ENCODE peak calls at places on chromosome 16, in four cellular contexts. V, R, W and N are unnamed samples.

GRCh38 chr16:56985962-56986360 is 3.4 kb upstream of the NLRC5 start:
- DNase-seq in V (no peak), R (no peak), W (no peak), N (no peak)

GRCh38 chr16:15907863-15908478 is 19.6 kb upstream of the CEP20 start:
- DNase-seq in V (peak), R (peak), W (peak), N (peak)

GRCh38 chr16:977096-977701 is 4.4 kb upstream of the SOX8 start:
- DNase-seq in V (no peak), R (no peak), W (no peak), N (no peak)

GRCh38 chr16:53083123-53083522 is 28.3 kb downstream of the CHD9 start:
- DNase-seq in V (no peak), R (no peak), W (no peak), N (no peak)

GRCh38 chr16:54927125-54928015 is 3.3 kb upstream of the IRX5 start:
- DNase-seq in V (peak), R (no peak), W (no peak), N (peak)

GRCh38 chr16:13414154-13414553 is 505.8 kb upstream of the ERCC4 start:
- DNase-seq in V (no peak), R (no peak), W (no peak), N (no peak)

GRCh38 chr16:81107506-81107905 is 11.3 kb upstream of the GCSH start:
- DNase-seq in V (no peak), R (no peak), W (no peak), N (no peak)

GRCh38 chr16:86575754-86576557 is 2.4 kb upstream of the FOXL1 start:
- DNase-seq in V (peak), R (peak), W (peak), N (no peak)

GRCh38 chr16:3017806-3018506 is at the start of gene CLDN6:
- DNase-seq in V (peak), R (peak), W (no peak), N (no peak)

GRCh38 chr16:9053006-9053601 is 38.3 kb upstream of the HAPSTR1 start:
- DNase-seq in V (peak), R (peak), W (peak), N (no peak)

GRCh38 chr16:57208926-57209325 is 22.8 kb downstream of the RSPRY1 start:
- DNase-seq in V (no peak), R (no peak), W (no peak), N (no peak)

GRCh38 chr16:46908540-46909372 is 24.6 kb downstream of the GPT2 start:
- DNase-seq in V (peak), R (peak), W (peak), N (peak)

GRCh38 chr16:55508271-55508921 is 476 bp upstream of the LPCAT2 start:
- DNase-seq in V (no peak), R (no peak), W (no peak), N (no peak)

GRCh38 chr16:69338557-69339288 is 641 bp downstream of the COG8 start:
- DNase-seq in V (no peak), R (no peak), W (no peak), N (peak)

GRCh38 chr16:70743791-70744190 is 57.2 kb downstream of the VAC14 start:
- DNase-seq in V (no peak), R (no peak), W (no peak), N (no peak)

GRCh38 chr16:58421529-58421928 is 29.3 kb downstream of the GINS3 start:
- DNase-seq in V (no peak), R (no peak), W (no peak), N (no peak)

GRCh38 chr16:77211880-77212735 is 12.9 kb downstream of the SYCE1L start:
- DNase-seq in V (peak), R (peak), W (no peak), N (peak)

GRCh38 chr16:86952769-86953168 is 364.4 kb downstream of the C16orf95 start:
- DNase-seq in V (no peak), R (no peak), W (no peak), N (no peak)

GRCh38 chr16:28186752-28187151 is 25.0 kb downstream of the XPO6 start:
- DNase-seq in V (no peak), R (no peak), W (no peak), N (no peak)

GRCh38 chr16:1791943-1792812 is 1.3 kb downstream of the IGFALS start:
- DNase-seq in V (no peak), R (peak), W (no peak), N (no peak)

GRCh38 chr16:66328282-66328681 is 38.2 kb upstream of the CDH5 start:
- DNase-seq in V (no peak), R (no peak), W (no peak), N (no peak)

GRCh38 chr16:66322174-66322573 is 44.3 kb upstream of the CDH5 start:
- DNase-seq in V (no peak), R (no peak), W (no peak), N (no peak)

GRCh38 chr16:66324785-66325184 is 41.7 kb upstream of the CDH5 start:
- DNase-seq in V (peak), R (peak), W (peak), N (no peak)

GRCh38 chr16:66325977-66326376 is 40.5 kb upstream of the CDH5 start:
- DNase-seq in V (no peak), R (no peak), W (no peak), N (no peak)

DNA sequence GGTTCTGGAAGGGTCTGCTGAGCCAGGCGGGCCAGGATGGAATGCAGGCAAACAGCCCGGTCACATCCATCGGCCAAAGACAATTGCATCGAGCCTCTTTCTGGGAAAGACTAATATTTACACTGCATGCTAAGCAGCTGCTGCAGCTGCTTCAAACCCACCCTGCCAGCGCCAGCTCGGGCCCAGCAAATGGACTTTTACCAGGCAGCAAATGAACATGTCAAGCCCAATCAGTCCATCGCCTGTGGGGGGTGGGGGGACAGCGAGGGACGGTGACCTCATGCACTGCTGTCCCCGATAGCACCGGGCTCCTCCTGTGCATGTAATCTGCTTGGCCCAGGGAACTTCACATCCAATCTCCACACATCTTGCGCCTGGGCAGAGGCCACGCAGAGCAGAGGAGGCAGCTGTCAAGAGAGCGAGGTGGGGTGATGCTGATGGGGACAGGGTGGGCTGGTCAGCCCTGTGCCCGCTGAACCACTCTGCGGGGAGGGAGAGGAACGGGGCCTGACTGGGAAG is 39.4 kb upstream of the CDH5 start:
- DNase-seq in V (no peak), R (peak), W (no peak), N (no peak)
- TF ChIP-seq EZH2phosphoT487 in V (no peak), R (no peak), W (no peak), N (no peak)

DNA sequence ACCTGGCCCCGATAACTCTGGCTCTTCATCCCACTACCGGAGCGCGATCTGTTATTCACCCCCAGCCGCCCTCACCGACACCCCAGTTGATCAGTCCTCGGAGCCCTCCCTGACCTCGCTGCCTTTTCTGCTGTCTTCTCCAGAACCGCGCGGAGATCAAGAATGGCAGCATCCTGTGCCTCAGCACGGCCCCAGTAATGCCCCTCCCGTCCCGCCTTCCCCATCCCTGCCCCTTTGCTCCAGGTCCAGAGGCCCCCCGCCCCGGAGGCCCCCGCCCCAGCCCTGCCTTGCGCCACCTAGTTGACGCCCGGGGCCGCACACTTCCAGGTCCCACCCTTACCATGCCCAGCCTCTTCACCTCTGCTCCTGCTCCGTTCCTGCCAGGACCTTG is 872 bp downstream of the ELMO3 start:
- DNase-seq in V (no peak), R (no peak), W (no peak), N (no peak)
- TF ChIP-seq CTCF in V (no peak), R (no peak), W (no peak), N (no peak)

GRCh38 chr16:11014159-11014558 is 69.8 kb downstream of the CLEC16A start:
- DNase-seq in V (no peak), R (no peak), W (no peak), N (no peak)

GRCh38 chr16:11017499-11017898 is 73.1 kb downstream of the CLEC16A start:
- DNase-seq in V (no peak), R (no peak), W (no peak), N (no peak)

GRCh38 chr16:11015607-11016006 is 71.2 kb downstream of the CLEC16A start:
- DNase-seq in V (no peak), R (no peak), W (no peak), N (no peak)

GRCh38 chr16:11016524-11016988 is 72.2 kb downstream of the CLEC16A start:
- DNase-seq in V (no peak), R (no peak), W (no peak), N (no peak)

DNA sequence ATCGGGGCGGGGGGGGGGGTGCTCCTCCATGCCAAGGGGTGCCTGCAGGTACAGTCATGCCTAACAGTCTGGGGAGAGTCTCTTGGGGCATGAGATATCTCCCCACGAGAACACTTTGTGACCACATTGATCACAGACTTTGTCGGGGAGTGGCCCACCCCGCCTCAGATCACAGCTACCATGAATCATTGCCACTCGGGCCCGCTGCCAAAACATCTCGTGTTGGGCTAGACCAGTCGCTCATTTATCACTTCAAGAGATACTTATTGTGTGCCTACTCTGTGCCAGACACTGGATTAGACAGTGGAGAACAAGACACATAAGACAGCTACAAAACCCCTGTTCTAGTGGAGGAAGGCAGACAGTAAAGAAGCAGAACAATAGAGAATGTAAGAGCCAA is 72.6 kb downstream of the CLEC16A start:
- DNase-seq in V (no peak), R (peak), W (peak), N (no peak)
- TF ChIP-seq EZH2phosphoT487 in V (no peak), R (no peak), W (no peak), N (no peak)

GRCh38 chr16:79997257-79997656 is 396.7 kb upstream of the MAF start:
- DNase-seq in V (peak), R (no peak), W (no peak), N (no peak)
- TF ChIP-seq CTCF in V (peak), R (peak), W (no peak), N (peak)

GRCh38 chr16:22296225-22297113 is 740 bp upstream of the POLR3E start:
- DNase-seq in V (peak), R (no peak), W (no peak), N (peak)
- TF ChIP-seq EZH2phosphoT487 in V (no peak), R (no peak), W (no peak), N (no peak)

DNA sequence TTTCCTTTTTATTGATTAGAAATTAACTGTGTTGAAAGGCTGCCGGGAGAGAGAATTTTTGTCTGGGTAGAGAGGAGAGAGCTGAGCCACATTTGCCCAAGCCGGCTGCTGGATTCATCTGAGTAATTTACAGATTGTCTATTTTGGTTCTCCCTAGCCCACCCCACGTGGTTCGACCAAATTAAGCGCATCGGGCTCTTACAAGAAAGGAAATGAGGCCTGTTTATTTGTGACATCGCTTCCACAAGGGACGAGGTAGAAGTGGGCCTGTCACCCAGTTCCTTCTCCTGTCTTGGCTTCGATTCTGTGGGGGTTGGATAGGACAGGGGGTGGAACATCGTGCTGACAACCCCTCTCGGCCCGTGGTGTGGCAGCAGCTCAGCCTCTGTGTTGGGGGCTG is 42.9 kb downstream of the SYT17 start:
- DNase-seq in V (peak), R (no peak), W (no peak), N (no peak)
- TF ChIP-seq CTCF in V (no peak), R (no peak), W (no peak), N (no peak)

DNA sequence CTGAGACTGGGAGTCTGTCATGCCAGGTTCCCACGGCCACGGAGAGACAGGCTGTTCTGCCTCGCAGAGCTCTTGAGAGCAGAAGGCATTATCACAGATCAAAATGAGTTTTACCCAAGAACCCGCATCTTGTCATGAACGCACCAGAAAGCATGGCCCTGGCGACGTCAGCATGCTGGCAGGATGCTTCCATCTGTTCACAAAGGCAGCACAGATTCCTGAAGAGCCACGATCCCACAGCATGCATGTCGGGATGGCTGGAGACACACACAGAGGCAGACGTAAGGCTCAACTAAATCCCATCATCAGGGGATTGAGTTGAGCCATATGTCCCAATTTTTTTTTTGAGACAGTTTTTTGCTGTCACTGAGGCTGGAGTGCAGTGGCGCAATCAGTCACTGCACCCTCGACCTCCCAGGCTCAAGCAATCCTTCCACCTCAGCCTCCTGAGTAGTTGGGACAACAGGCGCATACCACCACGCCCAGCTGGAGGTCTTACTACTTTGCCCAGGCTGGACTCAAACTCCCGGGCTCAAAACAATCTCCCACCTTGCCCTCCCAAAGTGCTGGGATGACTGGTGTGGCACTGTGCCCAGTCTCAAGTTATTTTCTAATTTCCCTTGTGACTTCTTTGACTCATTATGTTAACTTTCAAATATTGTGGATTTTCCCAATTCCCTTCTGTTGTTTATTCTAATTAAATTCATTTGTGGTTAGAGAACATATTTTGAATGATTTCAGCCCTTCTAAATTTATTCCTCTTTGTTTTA is 11.1 kb downstream of the FANCA start:
- DNase-seq in V (no peak), R (no peak), W (no peak), N (no peak)
- TF ChIP-seq EZH2phosphoT487 in V (no peak), R (no peak), W (no peak), N (no peak)

DNA sequence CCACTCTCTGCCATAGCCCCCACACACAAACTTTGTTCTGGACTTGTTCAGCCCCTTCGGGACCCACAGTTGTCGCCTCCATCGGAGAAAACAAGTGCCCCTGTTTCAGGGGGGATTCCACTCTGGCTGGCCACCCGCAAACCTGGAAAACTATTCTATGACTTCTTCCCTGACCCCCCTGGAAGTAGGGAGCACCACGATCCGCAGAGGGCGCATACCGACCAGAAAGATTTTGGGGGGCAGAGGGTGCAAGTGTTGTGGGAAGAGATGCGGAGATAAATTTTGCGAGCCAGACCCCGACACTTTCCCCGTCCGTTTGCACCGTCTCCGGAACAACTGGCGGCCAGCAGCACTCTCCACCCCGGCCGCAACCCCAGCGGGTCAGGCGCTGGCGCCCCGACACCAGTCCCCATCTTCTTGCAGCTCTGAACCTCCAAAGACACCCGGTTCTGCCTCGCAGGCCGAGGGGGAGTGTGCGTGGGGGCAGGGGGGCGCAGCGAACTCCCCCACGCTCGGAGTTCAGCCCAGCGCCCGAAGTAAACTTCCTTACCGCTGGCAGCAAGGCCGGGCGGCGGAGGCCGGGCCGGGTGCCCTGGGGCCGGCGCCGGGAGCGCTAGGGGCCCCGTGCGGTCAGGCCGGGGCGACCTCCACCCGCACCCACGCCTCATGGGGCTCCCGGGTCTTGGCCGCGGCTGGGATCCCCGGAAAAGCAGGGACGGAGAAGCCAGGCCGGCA is 744 bp downstream of the SALL1 start:
- DNase-seq in V (no peak), R (no peak), W (no peak), N (no peak)
- TF ChIP-seq CTCF in V (no peak), R (no peak), W (no peak), N (no peak)

DNA sequence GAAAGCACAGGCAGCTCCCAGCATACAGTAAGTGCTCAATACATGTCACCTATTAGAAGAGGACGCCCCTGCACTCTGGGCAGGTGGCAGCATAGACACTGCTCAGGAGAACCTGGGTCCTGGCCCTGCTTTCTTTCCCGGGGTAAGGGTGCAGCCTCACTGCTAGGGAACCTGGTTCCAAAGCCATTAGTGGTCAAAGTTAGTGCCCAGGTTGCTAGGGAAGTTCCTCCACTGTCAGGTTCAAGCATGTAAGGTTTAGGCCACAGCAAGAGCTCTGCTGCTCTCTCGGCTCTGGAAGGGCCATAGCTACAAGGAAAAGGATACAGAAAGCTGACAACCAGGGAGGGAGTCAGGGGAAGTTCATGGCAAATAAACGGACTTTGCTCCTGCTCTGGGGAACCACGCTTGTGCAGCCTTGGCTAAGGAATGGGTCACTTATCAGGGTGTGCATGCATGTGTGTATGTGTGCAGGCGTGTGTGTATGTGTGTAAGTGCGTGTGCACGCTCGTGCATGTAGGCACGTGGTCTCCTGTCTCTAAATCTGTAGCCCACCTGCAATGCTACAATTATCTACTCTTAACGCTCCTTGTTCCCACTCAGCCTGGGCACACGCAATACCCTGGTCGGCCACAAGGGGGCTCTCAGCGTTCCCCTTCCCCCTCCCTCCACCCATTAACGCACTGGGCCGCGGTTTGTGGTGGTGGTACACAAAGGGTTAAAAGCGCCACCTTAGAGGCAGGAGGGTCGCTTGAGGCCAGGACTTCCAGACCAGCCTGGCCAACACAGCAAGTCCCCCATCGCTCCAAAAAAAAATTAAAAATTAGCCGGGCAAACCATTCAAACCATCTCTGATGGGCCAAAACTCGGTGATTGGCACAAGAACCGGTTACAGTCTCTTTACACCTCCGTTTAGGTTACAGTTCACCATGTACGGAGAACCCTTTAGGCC is 48.5 kb upstream of the KDM8 start:
- DNase-seq in V (peak), R (peak), W (peak), N (peak)
- TF ChIP-seq EZH2phosphoT487 in V (no peak), R (no peak), W (no peak), N (no peak)

DNA sequence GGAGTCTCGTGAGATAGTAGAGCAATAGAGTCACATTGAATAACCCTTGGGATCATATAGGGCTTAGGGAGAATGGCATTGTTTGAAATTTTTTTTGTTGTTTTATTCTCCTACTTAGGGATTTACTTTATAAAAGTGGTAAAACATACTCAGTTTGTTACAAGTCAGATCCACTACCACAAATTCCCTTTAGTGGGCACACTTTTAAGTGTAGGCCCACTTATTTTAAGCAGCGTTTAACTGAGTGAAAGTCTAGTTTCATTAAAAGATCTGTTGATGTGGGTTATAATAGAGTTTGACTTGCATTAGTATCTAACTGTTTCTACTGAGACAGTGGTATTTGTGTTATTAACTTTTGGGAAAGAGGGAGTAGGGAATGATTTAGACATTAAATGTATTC is 49.3 kb downstream of the USP10 start:
- DNase-seq in V (no peak), R (no peak), W (no peak), N (no peak)
- TF ChIP-seq CTCF in V (no peak), R (no peak), W (no peak), N (no peak)